ENCODE peak calls at places on chromosomes 3 and 15, in seven cellular contexts. R is GM12878, J is breast epithelium, G is spleen, D is NB4, A is stomach, M is transverse colon. I is an unnamed sample.

GRCh38 chr3:58009026-58009748 is 965 bp downstream of the FLNB start:
- DNase-seq in G (peak), R (no peak), J (no peak), D (no peak), M (peak), A (peak), I (peak)

GRCh38 chr3:174191895-174192294 is 667.2 kb upstream of the NAALADL2 start:
- DNase-seq in M (no peak), A (no peak), J (no peak), R (no peak), G (no peak), D (no peak), I (no peak)

GRCh38 chr3:16239082-16239770 is 25.5 kb downstream of the DPH3 start:
- DNase-seq in G (peak), M (no peak), J (no peak), A (no peak), R (no peak), D (no peak), I (peak)

GRCh38 chr3:16765661-16766060 is 119.1 kb upstream of the PLCL2 start:
- DNase-seq in G (no peak), R (no peak), J (no peak), M (no peak), D (no peak), A (no peak), I (no peak)

GRCh38 chr3:45904931-45905330 is 18.6 kb downstream of the CCR9 start:
- DNase-seq in R (peak), A (no peak), D (no peak), M (no peak), G (peak), J (no peak), I (no peak)

GRCh38 chr15:48759921-48760320 is 50.9 kb downstream of the CEP152 start:
- DNase-seq in M (no peak), G (no peak), J (no peak), A (no peak), R (no peak), D (no peak), I (no peak)

GRCh38 chr3:23052230-23053019 is 150.7 kb upstream of the UBE2E2 start:
- DNase-seq in R (no peak), M (no peak), J (no peak), A (no peak), G (no peak), D (no peak), I (no peak)

GRCh38 chr3:127959873-127960272 is 44.8 kb downstream of the KBTBD12 start:
- DNase-seq in G (no peak), R (no peak), D (peak), A (peak), J (no peak), M (peak), I (peak)

GRCh38 chr3:105647047-105647446 is 221.8 kb downstream of the CBLB start:
- DNase-seq in R (no peak), G (no peak), A (no peak), M (no peak), D (peak), J (no peak), I (peak)

GRCh38 chr3:13574798-13575451 is 26.0 kb downstream of the FBLN2 start:
- DNase-seq in A (no peak), D (peak), M (no peak), R (no peak), G (no peak), J (no peak), I (no peak)

GRCh38 chr3:4804161-4805058 is 174.8 kb upstream of the BHLHE40 start:
- DNase-seq in A (no peak), G (no peak), R (no peak), D (no peak), M (no peak), J (no peak), I (no peak)

GRCh38 chr15:43524254-43524847 is 6.9 kb downstream of the MAP1A start:
- DNase-seq in G (no peak), A (no peak), M (no peak), R (no peak), J (no peak), D (no peak), I (no peak)

GRCh38 chr3:120093923-120094775 is at the start of gene GSK3B:
- DNase-seq in R (no peak), G (peak), M (peak), D (peak), A (peak), J (peak), I (peak)

GRCh38 chr3:177618873-177619771 is 421.8 kb upstream of the TBL1XR1 start:
- DNase-seq in R (no peak), G (no peak), M (no peak), J (no peak), A (no peak), D (no peak), I (no peak)

GRCh38 chr15:80595391-80595790 is 99.7 kb upstream of the ABHD17C start:
- DNase-seq in G (no peak), A (peak), J (no peak), D (no peak), M (no peak), R (no peak), I (no peak)

GRCh38 chr15:40243126-40243810 is 4.4 kb downstream of the PAK6 start:
- DNase-seq in J (no peak), D (peak), R (no peak), M (no peak), A (peak), G (no peak), I (peak)

GRCh38 chr3:152192936-152193672 is 75.6 kb upstream of the MBNL1 start:
- DNase-seq in G (no peak), M (no peak), A (no peak), D (no peak), J (no peak), R (no peak), I (no peak)

GRCh38 chr3:175266478-175266877 is 407.3 kb downstream of the NAALADL2 start:
- DNase-seq in A (no peak), R (no peak), D (no peak), G (no peak), J (no peak), M (no peak), I (no peak)

GRCh38 chr3:41881233-41881821 is 80.6 kb downstream of the ULK4 start:
- DNase-seq in M (no peak), J (no peak), D (peak), R (no peak), G (no peak), A (no peak), I (no peak)

GRCh38 chr3:113606539-113607218 is 74.3 kb downstream of the SIDT1 start:
- DNase-seq in M (peak), A (no peak), J (no peak), R (peak), D (peak), G (peak), I (no peak)

GRCh38 chr15:76353023-76353577 is 16.5 kb downstream of the ISL2 start:
- DNase-seq in M (no peak), R (no peak), J (no peak), D (no peak), G (no peak), A (no peak), I (no peak)

GRCh38 chr3:194768586-194768985 is 82.9 kb downstream of the FAM43A start:
- DNase-seq in R (no peak), J (no peak), D (no peak), G (peak), A (no peak), M (no peak), I (no peak)

GRCh38 chr3:167166594-167167253 is 213.4 kb downstream of the ZBBX start:
- DNase-seq in J (no peak), M (no peak), G (no peak), D (no peak), R (no peak), A (no peak), I (no peak)

GRCh38 chr3:152395764-152396163 is 127.0 kb downstream of the MBNL1 start:
- DNase-seq in R (no peak), G (no peak), J (no peak), A (no peak), M (no peak), D (no peak), I (no peak)

GRCh38 chr3:117036259-117036799 is 326.8 kb downstream of the TUSC7 start:
- DNase-seq in D (peak), M (peak), G (no peak), J (no peak), R (no peak), A (no peak), I (peak)

GRCh38 chr15:90264649-90265048 is 823 bp upstream of the NGRN start:
- DNase-seq in M (peak), G (peak), D (peak), R (no peak), J (no peak), A (peak), I (no peak)

GRCh38 chr3:64082917-64083587 is 59.8 kb upstream of the PSMD6 start:
- DNase-seq in D (peak), J (no peak), G (no peak), A (no peak), M (no peak), R (no peak), I (no peak)

GRCh38 chr15:100140527-100141303 is 201.1 kb downstream of the ADAMTS17 start:
- DNase-seq in M (no peak), J (no peak), G (no peak), A (no peak), R (no peak), D (no peak), I (no peak)

GRCh38 chr3:62965311-62965710 is 90.1 kb upstream of the CADPS start:
- DNase-seq in G (no peak), J (no peak), D (no peak), R (no peak), A (no peak), M (no peak), I (no peak)

GRCh38 chr3:134040066-134040465 is 10.3 kb upstream of the SLCO2A1 start:
- DNase-seq in G (no peak), A (no peak), M (no peak), D (no peak), J (no peak), R (no peak), I (no peak)

GRCh38 chr15:68224108-68224507 is 5.4 kb downstream of the CLN6 start:
- DNase-seq in D (no peak), J (no peak), A (peak), G (no peak), R (no peak), M (no peak), I (no peak)

GRCh38 chr3:171054921-171055320 is 28.4 kb upstream of the SLC2A2 start:
- DNase-seq in M (no peak), D (no peak), G (no peak), J (no peak), R (no peak), A (no peak), I (no peak)

GRCh38 chr3:103992469-103992868 is 1374.2 kb upstream of the ALCAM start:
- DNase-seq in M (no peak), A (no peak), D (peak), R (no peak), J (no peak), G (no peak), I (no peak)

GRCh38 chr3:22759636-22760310 is 443.4 kb upstream of the UBE2E2 start:
- DNase-seq in J (no peak), M (no peak), A (no peak), G (no peak), R (no peak), D (no peak), I (no peak)

GRCh38 chr3:124483915-124484470 is 246.3 kb upstream of the UMPS start:
- DNase-seq in G (no peak), R (no peak), D (no peak), J (no peak), A (no peak), M (no peak), I (no peak)

GRCh38 chr3:177852001-177852400 is 654.7 kb upstream of the TBL1XR1 start:
- DNase-seq in R (no peak), J (no peak), D (no peak), M (no peak), A (no peak), G (no peak), I (no peak)

GRCh38 chr3:74426571-74426970 is 187.9 kb downstream of the CNTN3 start:
- DNase-seq in D (no peak), J (no peak), G (no peak), R (no peak), M (no peak), A (no peak), I (no peak)

GRCh38 chr3:143139786-143140185 is 20.2 kb downstream of the CHST2 start:
- DNase-seq in R (no peak), J (no peak), G (no peak), M (peak), A (no peak), D (no peak), I (peak)

GRCh38 chr15:25228261-25228660 is 210.6 kb downstream of the UBE3A start:
- DNase-seq in J (no peak), A (no peak), M (no peak), R (no peak), G (no peak), D (no peak), I (no peak)

GRCh38 chr15:67083135-67083766 is 17.8 kb downstream of the SMAD3 start:
- DNase-seq in A (no peak), R (no peak), J (no peak), M (no peak), D (peak), G (no peak), I (no peak)
- TF ChIP-seq POLR2A in A (no peak), R (peak), J (no peak), M (no peak), D (no peak), G (no peak), I (no peak)

DNA sequence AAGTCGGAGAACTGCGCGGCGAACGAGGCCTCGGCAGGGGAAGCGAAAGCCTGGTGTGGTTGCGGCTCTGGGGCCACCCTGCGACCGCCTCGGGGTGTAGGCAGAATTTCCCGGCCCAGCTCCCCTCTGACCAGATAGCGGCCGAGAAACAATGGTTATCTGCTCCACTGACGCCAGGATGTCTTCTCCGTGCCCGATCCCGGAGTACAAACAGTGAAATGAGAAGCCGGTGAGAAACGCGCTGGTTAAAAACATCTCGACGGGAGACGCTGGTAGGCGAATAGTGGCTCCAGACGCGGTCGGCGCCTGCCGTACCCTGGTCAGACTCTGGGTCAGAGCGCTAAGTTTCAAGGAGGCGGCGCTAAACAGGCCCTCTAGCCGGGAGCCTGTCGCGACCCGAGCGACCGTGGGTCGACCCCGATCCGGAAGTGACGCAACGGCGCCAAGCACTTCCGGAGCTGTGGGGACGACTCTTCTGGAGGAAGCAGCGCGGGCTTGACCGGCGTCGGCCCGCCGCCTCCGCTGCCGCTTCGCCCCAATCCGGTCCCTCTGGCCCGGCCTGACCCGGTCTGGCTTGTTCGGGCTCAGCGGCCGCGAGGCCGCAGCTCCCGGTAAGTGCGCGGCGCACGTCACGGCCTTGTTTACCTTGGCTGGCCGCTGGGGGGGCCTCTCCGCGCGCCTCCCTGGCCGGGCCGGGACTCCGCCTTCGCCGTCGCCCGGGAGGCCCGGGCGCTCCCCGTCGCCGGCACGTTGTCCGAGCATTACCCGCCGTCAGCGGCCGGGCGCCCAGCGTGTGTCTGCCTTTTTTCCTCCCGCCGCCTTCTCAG is at the start of gene ARIH2:
- DNase-seq in R (peak), D (peak), G (peak), A (peak), J (peak), M (peak), I (peak)
- TF ChIP-seq POLR2A in R (peak), D (peak), G (no peak), A (no peak), J (peak), M (peak), I (peak)

GRCh38 chr3:30201715-30202114 is 404.7 kb upstream of the TGFBR2 start:
- DNase-seq in G (no peak), J (no peak), M (no peak), A (no peak), D (no peak), R (no peak), I (no peak)

GRCh38 chr3:30198162-30198561 is 408.2 kb upstream of the TGFBR2 start:
- DNase-seq in A (no peak), G (no peak), D (peak), J (no peak), R (no peak), M (no peak), I (no peak)

GRCh38 chr3:30199855-30200254 is 406.5 kb upstream of the TGFBR2 start:
- DNase-seq in G (no peak), D (no peak), A (no peak), R (no peak), J (no peak), M (no peak), I (no peak)

GRCh38 chr3:30195352-30195751 is 411.0 kb upstream of the TGFBR2 start:
- DNase-seq in A (no peak), G (no peak), J (no peak), M (no peak), R (no peak), D (no peak), I (no peak)

DNA sequence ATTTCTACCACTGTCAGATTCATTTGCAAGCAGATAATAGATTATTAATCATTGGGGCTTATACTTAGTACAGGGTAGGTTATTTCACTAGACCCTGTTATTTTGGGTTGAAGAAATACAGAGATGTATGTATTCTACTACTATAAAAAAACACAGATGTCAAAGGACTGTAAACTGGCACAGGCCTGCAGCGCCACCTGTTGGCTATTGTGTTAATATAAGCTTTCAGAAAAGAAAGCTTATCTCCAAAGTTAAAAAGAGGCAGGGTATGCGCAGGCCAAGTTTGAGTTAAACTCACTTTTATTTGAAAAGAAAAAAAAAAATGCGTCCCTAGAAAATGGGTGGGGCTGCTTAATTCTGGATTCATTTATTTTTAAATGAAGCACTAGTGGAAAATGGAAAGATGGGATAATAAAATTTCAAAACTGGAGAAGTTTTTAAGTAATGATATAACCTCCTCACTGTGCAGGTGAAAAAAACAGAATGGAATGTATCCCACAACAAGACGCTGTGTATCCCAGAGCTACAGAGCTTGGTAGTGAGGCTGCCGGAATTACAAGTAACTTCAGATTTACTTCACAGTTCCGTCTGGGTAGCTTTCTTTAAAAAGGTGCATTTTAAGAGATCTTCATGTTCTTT is 407.2 kb upstream of the TGFBR2 start:
- DNase-seq in G (peak), J (peak), R (no peak), A (peak), D (peak), M (peak), I (peak)
- TF ChIP-seq POLR2A in G (no peak), J (no peak), R (no peak), A (no peak), D (no peak), M (no peak), I (no peak)

GRCh38 chr3:69250014-69250413 is 127.6 kb upstream of the LMOD3 start:
- DNase-seq in D (peak), A (peak), G (no peak), J (no peak), M (peak), R (no peak), I (no peak)
- TF ChIP-seq POLR2A in D (no peak), A (no peak), G (no peak), J (no peak), M (peak), R (no peak), I (no peak)

GRCh38 chr3:183553263-183554026 is 2.1 kb downstream of the KLHL6 start:
- DNase-seq in R (no peak), D (no peak), J (no peak), A (no peak), M (no peak), G (no peak), I (no peak)

GRCh38 chr3:183560607-183561006 is 5.1 kb upstream of the KLHL6 start:
- DNase-seq in M (no peak), R (no peak), A (no peak), J (no peak), D (peak), G (no peak), I (peak)

GRCh38 chr3:183551930-183552329 is 3.6 kb downstream of the KLHL6 start:
- DNase-seq in G (no peak), M (no peak), J (no peak), D (no peak), R (no peak), A (no peak), I (no peak)

GRCh38 chr3:183554377-183554776 is 1.1 kb downstream of the KLHL6 start:
- DNase-seq in G (no peak), R (no peak), A (no peak), M (no peak), J (no peak), D (peak), I (no peak)

GRCh38 chr3:183555541-183556081 is at the start of gene KLHL6:
- DNase-seq in A (peak), M (peak), R (peak), G (peak), D (peak), J (no peak), I (peak)
- TF ChIP-seq POLR2A in A (no peak), M (peak), R (peak), G (no peak), D (peak), J (no peak), I (no peak)

GRCh38 chr15:59298255-59298856 is 74.3 kb downstream of the MYO1E start:
- DNase-seq in A (no peak), R (peak), G (no peak), M (no peak), J (no peak), D (no peak), I (no peak)
- TF ChIP-seq POLR2A in A (no peak), R (peak), G (no peak), M (no peak), J (no peak), D (no peak), I (no peak)

I was measured in upper lobe of left lung.